ENCODE peak calls at places on chromosomes 1 and 21, in six cellular contexts. N is H9; A is tibial artery; S is tibial nerve; V is CD8-positive, alpha-beta memory T cell; C is OCI-LY7. H is an unnamed sample.
A peak's percentile ranks its signal among the peaks of the same experiment; 100 is the strongest.

GRCh38 chr1:201721131-201722049 is 107.6 kb upstream of the IPO9 start:
- DNase-seq in N (no peak), A (no peak), S (no peak), V (no peak), C (no peak), H (no peak)

GRCh38 chr1:35857830-35858229 is 25.2 kb upstream of the AGO1 start:
- DNase-seq in N (no peak), A (no peak), S (no peak), V (no peak), C (peak; percentile 30), H (no peak)

GRCh38 chr1:201475915-201476669 is 7.1 kb upstream of the PHLDA3 start:
- DNase-seq in N (no peak), A (no peak), S (no peak), V (no peak), C (no peak), H (no peak)

GRCh38 chr1:226608699-226609505 is 60.3 kb downstream of the STUM start:
- DNase-seq in N (peak; percentile 89), A (peak; percentile 66), S (peak; percentile 55), V (peak; percentile 64), C (peak; percentile 80), H (peak; percentile 65)

GRCh38 chr1:31669786-31670582 is 25.3 kb upstream of the PEF1 start:
- DNase-seq in N (peak; percentile 59), A (peak; percentile 71), S (peak; percentile 73), V (no peak), C (peak; percentile 16), H (peak; percentile 5)

GRCh38 chr21:14968821-14969220 is 96.0 kb downstream of the NRIP1 start:
- DNase-seq in N (no peak), A (no peak), S (no peak), V (no peak), C (no peak), H (no peak)

GRCh38 chr1:20785907-20786309 is 1.2 kb downstream of the HP1BP3 start:
- DNase-seq in N (no peak), A (no peak), S (no peak), V (no peak), C (peak; percentile 63), H (no peak)

GRCh38 chr1:52552236-52552504 is 722 bp downstream of the TUT4 start:
- DNase-seq in N (no peak), A (peak; percentile 39), S (peak; percentile 61), V (peak; percentile 59), C (peak; percentile 52), H (peak; percentile 62)

GRCh38 chr1:42037586-42037985 is 115.6 kb upstream of the GUCA2B start:
- DNase-seq in N (no peak), A (no peak), S (no peak), V (no peak), C (no peak), H (no peak)

GRCh38 chr1:9825101-9826074 is 1.6 kb upstream of the CLSTN1 start:
- DNase-seq in N (peak; percentile 87), A (peak; percentile 55), S (peak; percentile 44), V (peak; percentile 42), C (no peak), H (peak; percentile 49)

GRCh38 chr1:53370369-53370961 is 42.6 kb upstream of the LRP8 start:
- DNase-seq in N (peak; percentile 16), A (peak; percentile 9), S (no peak), V (no peak), C (no peak), H (no peak)

GRCh38 chr1:164619006-164619784 is 60.2 kb downstream of the PBX1 start:
- DNase-seq in N (no peak), A (no peak), S (no peak), V (no peak), C (no peak), H (no peak)

GRCh38 chr1:31951276-31951675 is 13.1 kb upstream of the PTP4A2 start:
- DNase-seq in N (no peak), A (no peak), S (no peak), V (no peak), C (no peak), H (no peak)

GRCh38 chr1:41762777-41763176 is 155.9 kb downstream of the HIVEP3 start:
- DNase-seq in N (no peak), A (no peak), S (no peak), V (no peak), C (no peak), H (no peak)

GRCh38 chr1:18932879-18933278 is 23.6 kb downstream of the IFFO2 start:
- DNase-seq in N (no peak), A (no peak), S (no peak), V (no peak), C (no peak), H (no peak)

GRCh38 chr1:244352156-244352830 is 99.4 kb downstream of the ADSS2 start:
- DNase-seq in N (no peak), A (no peak), S (no peak), V (no peak), C (no peak), H (no peak)

GRCh38 chr1:75310067-75310466 is 175.9 kb downstream of the LHX8 start:
- DNase-seq in N (no peak), A (no peak), S (no peak), V (no peak), C (no peak), H (no peak)

GRCh38 chr1:75308365-75308764 is 174.2 kb downstream of the LHX8 start:
- DNase-seq in N (no peak), A (no peak), S (no peak), V (no peak), C (no peak), H (no peak)

DNA sequence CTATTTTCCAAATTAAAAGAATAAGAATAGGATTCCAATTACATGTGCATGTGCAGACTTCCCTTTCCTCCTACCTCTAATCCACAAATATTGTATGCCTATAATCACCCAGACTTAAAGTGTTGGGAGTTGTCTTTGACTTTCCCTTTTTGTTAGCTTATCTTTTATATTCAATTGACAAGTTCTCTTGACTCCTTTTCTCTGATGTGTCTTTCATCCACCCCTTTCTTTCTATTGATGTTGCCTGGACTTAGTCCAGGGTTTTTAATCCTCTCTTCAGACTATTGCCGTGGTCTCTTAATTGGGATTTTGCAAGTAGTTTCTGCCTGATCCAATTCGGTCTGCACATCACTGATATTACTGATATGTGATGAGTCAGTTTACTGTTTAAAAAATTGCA is 170.9 kb downstream of the LHX8 start:
- DNase-seq in N (no peak), A (no peak), S (no peak), V (no peak), C (no peak), H (no peak)
- H3K27ac ChIP-seq in N (no peak overlapping the region), A (no peak overlapping the region), S (no peak overlapping the region), V (no peak overlapping the region), C (no peak overlapping the region), H (no peak overlapping the region)

DNA sequence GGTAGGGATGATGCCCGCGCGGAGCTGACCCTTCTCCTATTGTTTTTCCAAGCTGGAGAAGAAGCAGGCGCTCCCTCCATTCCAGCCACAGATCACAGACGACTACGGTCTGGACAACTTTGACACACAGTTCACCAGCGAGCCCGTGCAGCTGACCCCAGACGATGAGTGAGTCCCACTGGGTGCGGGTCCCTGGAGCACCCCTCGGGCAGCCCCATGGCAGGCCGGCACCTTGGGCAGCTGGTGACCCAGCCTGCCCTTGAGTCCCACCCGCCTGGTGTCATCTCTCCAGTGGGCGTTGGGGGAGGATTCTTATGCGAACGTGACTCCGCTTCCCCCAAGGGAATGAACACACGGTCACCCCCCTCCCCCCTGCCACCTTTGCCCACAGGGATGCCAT is 10.0 kb downstream of the FAAP20 start:
- DNase-seq in N (no peak), A (no peak), S (no peak), V (no peak), C (no peak), H (no peak)
- H3K27ac ChIP-seq in N (no peak overlapping the region), A (no peak overlapping the region), S (no peak overlapping the region), V (no peak overlapping the region), C (no peak overlapping the region), H (no peak overlapping the region)

GRCh38 chr1:230139741-230140140 is 72.7 kb downstream of the GALNT2 start:
- DNase-seq in N (no peak), A (no peak), S (no peak), V (no peak), C (no peak), H (no peak)
- H3K27ac ChIP-seq in N (no peak overlapping the region), A (no peak overlapping the region), S (no peak overlapping the region), V (no peak overlapping the region), C (no peak overlapping the region), H (no peak overlapping the region)

DNA sequence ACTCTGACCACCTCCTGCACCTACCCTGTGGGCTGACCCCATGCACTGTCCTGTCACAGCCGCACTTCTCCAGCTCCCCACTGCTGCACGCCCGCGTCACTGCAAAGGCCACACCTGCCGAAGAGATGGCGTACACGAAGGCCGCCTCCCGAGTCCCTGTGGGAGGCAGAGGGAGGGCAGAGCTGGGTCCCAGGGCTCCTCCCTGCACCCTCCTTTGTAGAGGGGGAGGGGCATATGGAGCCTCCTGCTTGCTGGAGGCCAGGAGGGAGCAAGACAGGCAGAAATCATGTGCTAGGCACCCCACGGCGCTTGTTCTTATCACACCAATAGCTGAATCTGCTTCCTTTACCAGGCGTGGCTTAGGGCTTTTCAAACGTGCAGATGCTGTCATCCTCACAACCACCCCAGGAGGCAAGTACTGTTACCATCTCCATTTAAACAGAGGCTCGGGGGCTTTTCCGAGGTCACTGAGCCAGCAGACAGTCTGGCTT is 21.4 kb downstream of the WNT4 start:
- DNase-seq in N (peak; percentile 69), A (no peak), S (no peak), V (no peak), C (no peak), H (no peak)
- H3K27ac ChIP-seq in N (no peak overlapping the region), A (no peak overlapping the region), S (peak overlapping the region; percentile 61), V (no peak overlapping the region), C (no peak overlapping the region), H (no peak overlapping the region)

GRCh38 chr1:11615109-11615508 is 39.1 kb downstream of the FBXO2 start:
- DNase-seq in N (no peak), A (no peak), S (no peak), V (no peak), C (no peak), H (no peak)

GRCh38 chr1:11613347-11613746 is 40.9 kb downstream of the FBXO2 start:
- DNase-seq in N (no peak), A (no peak), S (no peak), V (no peak), C (no peak), H (no peak)

GRCh38 chr1:11610629-11611180 is 43.5 kb downstream of the FBXO2 start:
- DNase-seq in N (no peak), A (no peak), S (no peak), V (no peak), C (no peak), H (no peak)

GRCh38 chr1:11616766-11617165 is 37.5 kb downstream of the FBXO2 start:
- DNase-seq in N (no peak), A (no peak), S (no peak), V (no peak), C (no peak), H (no peak)

GRCh38 chr1:11611928-11612327 is 42.3 kb downstream of the FBXO2 start:
- DNase-seq in N (no peak), A (no peak), S (no peak), V (no peak), C (no peak), H (no peak)
- H3K27ac ChIP-seq in N (no peak overlapping the region), A (no peak overlapping the region), S (no peak overlapping the region), V (no peak overlapping the region), C (no peak overlapping the region), H (no peak overlapping the region)

GRCh38 chr1:98940680-98941079 is 64.0 kb downstream of the PLPPR5 start:
- DNase-seq in N (no peak), A (no peak), S (no peak), V (no peak), C (no peak), H (no peak)
- H3K27ac ChIP-seq in N (no peak overlapping the region), A (no peak overlapping the region), S (no peak overlapping the region), V (no peak overlapping the region), C (no peak overlapping the region), H (no peak overlapping the region)

H was measured in CD4-positive, alpha-beta T cell.